ENCODE peak calls at places on chromosomes 6 and 20, in eight cellular contexts. Z, E, R, A, C, X, L and M are unnamed samples.

GRCh38 chr20:48463916-48464315 is 363.9 kb downstream of the PREX1 start:
- DNase-seq in Z (peak), E (no peak), R (no peak), A (no peak), C (peak), X (no peak), L (peak), M (no peak)

GRCh38 chr6:24352434-24352833 is 5.4 kb downstream of the DCDC2 start:
- DNase-seq in Z (no peak), E (no peak), R (no peak), A (no peak), C (no peak), X (no peak), L (no peak), M (no peak)

GRCh38 chr20:36460648-36461599 is 80.4 kb upstream of the MYL9 start:
- DNase-seq in Z (peak), E (peak), R (peak), A (peak), C (peak), X (peak), L (peak), M (peak)

GRCh38 chr20:44154521-44155001 is 32.4 kb downstream of the JPH2 start:
- DNase-seq in Z (no peak), E (no peak), R (no peak), A (no peak), C (peak), X (no peak), L (peak), M (no peak)

GRCh38 chr20:25126630-25127029 is 44.7 kb upstream of the VSX1 start:
- DNase-seq in Z (no peak), E (peak), R (no peak), A (no peak), C (no peak), X (no peak), L (no peak), M (no peak)

GRCh38 chr20:45044084-45044573 is 56.8 kb downstream of the KCNS1 start:
- DNase-seq in Z (peak), E (no peak), R (peak), A (no peak), C (no peak), X (no peak), L (no peak), M (peak)

GRCh38 chr6:148441454-148441911 is 98.8 kb downstream of the SASH1 start:
- DNase-seq in Z (no peak), E (no peak), R (no peak), A (no peak), C (no peak), X (no peak), L (no peak), M (peak)

GRCh38 chr20:48012401-48012974 is 227.2 kb upstream of the SULF2 start:
- DNase-seq in Z (no peak), E (no peak), R (no peak), A (no peak), C (no peak), X (no peak), L (no peak), M (no peak)

GRCh38 chr20:32278199-32278643 is 770 bp downstream of the KIF3B start:
- DNase-seq in Z (no peak), E (no peak), R (no peak), A (no peak), C (no peak), X (no peak), L (no peak), M (no peak)

GRCh38 chr6:7673063-7673536 is 52.8 kb upstream of the BMP6 start:
- DNase-seq in Z (peak), E (no peak), R (peak), A (no peak), C (peak), X (peak), L (peak), M (peak)

GRCh38 chr6:112773217-112773616 is 426.1 kb downstream of the RFPL4B start:
- DNase-seq in Z (no peak), E (no peak), R (no peak), A (no peak), C (no peak), X (no peak), L (no peak), M (no peak)

GRCh38 chr6:83354747-83355146 is 76.1 kb downstream of the ME1 start:
- DNase-seq in Z (no peak), E (no peak), R (no peak), A (no peak), C (no peak), X (no peak), L (no peak), M (no peak)

GRCh38 chr20:25081065-25081729 is 744 bp downstream of the VSX1 start:
- DNase-seq in Z (no peak), E (no peak), R (peak), A (no peak), C (no peak), X (peak), L (no peak), M (no peak)

DNA sequence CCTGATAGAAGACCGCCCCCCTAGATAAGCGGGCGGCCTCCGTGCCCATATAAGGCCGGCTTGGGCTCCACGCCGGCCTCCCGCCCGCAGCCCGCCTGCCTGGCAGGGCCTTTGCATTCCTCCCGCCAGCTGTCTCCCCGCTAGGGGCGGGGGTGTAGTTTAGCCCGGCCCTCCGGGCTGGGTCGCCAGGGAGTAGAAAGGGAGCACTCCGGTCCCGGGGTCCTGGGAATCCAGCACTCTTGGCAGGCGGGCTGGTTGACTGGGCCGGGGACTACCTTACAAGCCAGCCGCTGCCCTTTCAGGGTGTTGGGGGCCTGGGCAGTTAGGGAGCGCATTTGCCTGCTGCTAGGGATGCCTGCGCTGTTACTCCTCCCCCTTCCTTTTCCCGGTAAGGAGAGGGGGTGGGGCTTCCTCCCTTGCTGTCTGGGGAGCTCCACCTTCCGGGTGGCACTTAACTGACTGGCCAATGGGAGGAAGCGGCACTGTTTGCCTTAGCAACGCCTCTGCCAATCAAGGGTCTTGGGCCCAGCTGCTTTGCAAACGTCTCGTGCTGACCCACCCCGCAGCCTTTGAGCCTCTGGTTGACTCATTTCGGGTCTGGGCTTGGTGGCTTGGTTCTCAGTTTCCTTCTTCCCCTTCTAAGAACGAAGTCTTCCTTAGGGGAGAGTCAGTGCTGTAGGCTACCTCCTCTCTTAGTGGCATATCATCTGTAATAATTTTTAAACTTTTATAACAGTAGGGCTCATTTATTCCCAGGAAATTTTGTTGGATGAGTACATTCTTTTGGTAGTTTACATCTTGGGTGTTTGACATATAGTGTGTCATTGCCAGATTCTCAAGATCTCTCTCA is 3.4 kb downstream of the SRF start:
- DNase-seq in Z (peak), E (peak), R (peak), A (peak), C (peak), X (peak), L (peak), M (peak)
- TF ChIP-seq POLR2A in Z (peak), E (peak), R (peak), A (peak), C (peak), X (no peak), L (no peak), M (peak)

GRCh38 chr20:13420625-13421024 is 199.6 kb downstream of the ISM1 start:
- DNase-seq in Z (no peak), E (no peak), R (no peak), A (no peak), C (no peak), X (no peak), L (no peak), M (no peak)

GRCh38 chr20:13416531-13416930 is 195.5 kb downstream of the ISM1 start:
- DNase-seq in Z (no peak), E (no peak), R (no peak), A (no peak), C (no peak), X (no peak), L (no peak), M (no peak)

GRCh38 chr20:13419445-13419844 is 198.4 kb downstream of the ISM1 start:
- DNase-seq in Z (no peak), E (no peak), R (no peak), A (no peak), C (no peak), X (no peak), L (no peak), M (no peak)

GRCh38 chr20:13422637-13423036 is 201.6 kb downstream of the ISM1 start:
- DNase-seq in Z (no peak), E (no peak), R (no peak), A (no peak), C (no peak), X (no peak), L (no peak), M (no peak)

GRCh38 chr20:13418263-13419229 is 197.5 kb downstream of the ISM1 start:
- DNase-seq in Z (no peak), E (no peak), R (no peak), A (no peak), C (no peak), X (no peak), L (no peak), M (no peak)
- TF ChIP-seq POLR2A in Z (no peak), E (no peak), R (no peak), A (no peak), C (no peak), X (no peak), L (no peak), M (no peak)

GRCh38 chr6:56638760-56639159 is 3.9 kb downstream of the DST start:
- DNase-seq in Z (no peak), E (no peak), R (no peak), A (no peak), C (no peak), X (no peak), L (no peak), M (no peak)

GRCh38 chr6:56643379-56644089 is 845 bp upstream of the DST start:
- DNase-seq in Z (no peak), E (no peak), R (no peak), A (no peak), C (no peak), X (no peak), L (no peak), M (no peak)

GRCh38 chr6:56640374-56640773 is 2.3 kb downstream of the DST start:
- DNase-seq in Z (no peak), E (no peak), R (no peak), A (no peak), C (no peak), X (no peak), L (no peak), M (no peak)

GRCh38 chr6:56644366-56644765 is 1.7 kb upstream of the DST start:
- DNase-seq in Z (no peak), E (no peak), R (no peak), A (no peak), C (no peak), X (no peak), L (no peak), M (no peak)

GRCh38 chr6:56642366-56643261 is at the start of gene DST:
- DNase-seq in Z (peak), E (no peak), R (no peak), A (no peak), C (peak), X (no peak), L (no peak), M (peak)
- TF ChIP-seq POLR2A in Z (no peak), E (no peak), R (no peak), A (no peak), C (no peak), X (no peak), L (no peak), M (no peak)

GRCh38 chr20:50931048-50931305 is 260 bp downstream of the ADNP start:
- DNase-seq in Z (no peak), E (no peak), R (no peak), A (no peak), C (no peak), X (no peak), L (no peak), M (no peak)
- TF ChIP-seq POLR2A in Z (no peak), E (no peak), R (no peak), A (no peak), C (no peak), X (no peak), L (no peak), M (peak)

GRCh38 chr6:34234667-34235604 is 1.7 kb upstream of the HMGA1 start:
- DNase-seq in Z (no peak), E (no peak), R (no peak), A (no peak), C (no peak), X (no peak), L (peak), M (no peak)

GRCh38 chr6:34237316-34237721 is 646 bp downstream of the HMGA1 start:
- DNase-seq in Z (no peak), E (no peak), R (no peak), A (no peak), C (no peak), X (no peak), L (no peak), M (peak)

GRCh38 chr6:34237722-34238506 is 1.2 kb downstream of the HMGA1 start:
- DNase-seq in Z (no peak), E (peak), R (no peak), A (no peak), C (no peak), X (no peak), L (peak), M (peak)

GRCh38 chr6:34235605-34236422 is 859 bp upstream of the HMGA1 start:
- DNase-seq in Z (peak), E (no peak), R (peak), A (no peak), C (peak), X (peak), L (peak), M (peak)

GRCh38 chr6:34236423-34237315 is at the start of gene HMGA1:
- DNase-seq in Z (peak), E (peak), R (peak), A (peak), C (peak), X (peak), L (peak), M (peak)
- TF ChIP-seq POLR2A in Z (peak), E (peak), R (peak), A (peak), C (peak), X (peak), L (peak), M (peak)

GRCh38 chr20:50224553-50225255 is 34.1 kb downstream of the CEBPB start:
- DNase-seq in Z (peak), E (peak), R (peak), A (no peak), C (peak), X (peak), L (peak), M (no peak)
- TF ChIP-seq POLR2A in Z (peak), E (no peak), R (no peak), A (no peak), C (peak), X (no peak), L (no peak), M (no peak)

DNA sequence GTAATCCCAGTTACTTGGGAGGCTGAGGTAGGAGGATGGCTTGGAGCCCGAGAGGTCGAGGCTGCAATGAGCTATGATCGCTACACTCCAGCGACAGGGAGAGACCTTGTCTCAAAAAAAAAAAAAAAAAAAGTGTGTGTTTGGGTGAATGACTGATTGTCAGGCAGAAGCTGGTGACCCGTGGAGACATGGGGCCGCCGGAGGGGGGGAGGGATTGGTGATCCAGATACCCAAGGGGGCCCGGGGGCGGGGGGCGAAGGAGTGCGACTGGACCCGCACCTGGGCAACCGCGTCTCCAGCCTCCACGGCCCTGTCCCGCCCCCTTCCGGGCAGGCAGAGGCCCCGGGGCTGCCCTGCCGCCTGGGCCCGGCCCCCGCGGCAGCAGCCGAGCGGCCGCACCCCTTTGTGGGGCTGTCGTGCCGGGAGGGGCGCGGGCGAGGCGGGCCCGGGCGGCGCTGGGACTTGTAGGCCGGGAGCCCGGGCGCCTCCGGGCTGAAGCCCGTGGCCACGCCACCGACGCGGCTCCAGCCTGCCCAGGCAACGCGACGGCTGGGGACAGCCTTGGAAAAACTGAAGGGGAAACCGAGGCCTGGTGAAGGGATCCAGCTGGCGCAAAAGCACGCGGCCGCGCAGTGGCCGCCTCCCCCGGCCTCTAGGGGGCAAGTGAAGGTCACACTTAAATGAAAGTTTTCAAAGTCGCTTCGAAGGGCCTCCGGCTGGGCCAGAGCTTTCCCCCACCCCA is 2.1 kb upstream of the RBM38 start:
- DNase-seq in Z (peak), E (no peak), R (peak), A (peak), C (peak), X (peak), L (peak), M (no peak)
- TF ChIP-seq POLR2A in Z (no peak), E (peak), R (peak), A (no peak), C (peak), X (no peak), L (peak), M (no peak)

GRCh38 chr6:158853072-158853871 is 34.1 kb upstream of the EZR start:
- DNase-seq in Z (no peak), E (no peak), R (peak), A (peak), C (peak), X (peak), L (no peak), M (peak)

GRCh38 chr6:158849899-158850806 is 31.0 kb upstream of the EZR start:
- DNase-seq in Z (no peak), E (no peak), R (peak), A (no peak), C (no peak), X (peak), L (no peak), M (peak)

GRCh38 chr6:158848441-158848840 is 29.3 kb upstream of the EZR start:
- DNase-seq in Z (no peak), E (no peak), R (peak), A (no peak), C (no peak), X (peak), L (no peak), M (no peak)

GRCh38 chr6:158852312-158853071 is 33.3 kb upstream of the EZR start:
- DNase-seq in Z (no peak), E (no peak), R (no peak), A (no peak), C (no peak), X (no peak), L (no peak), M (no peak)

GRCh38 chr6:158850807-158851115 is 31.6 kb upstream of the EZR start:
- DNase-seq in Z (no peak), E (no peak), R (no peak), A (no peak), C (no peak), X (no peak), L (no peak), M (no peak)
- TF ChIP-seq POLR2A in Z (no peak), E (no peak), R (no peak), A (no peak), C (no peak), X (no peak), L (no peak), M (no peak)